ENCODE peak calls at places on chromosomes 5 and 9, in ten cellular contexts. One of them, this sample, is unnamed.

GRCh38 chr9:123338710-123339665 is 17.0 kb upstream of the CRB2 start:
- DNase-seq in AG09319: no peak
- DNase-seq in tibial artery: no peak
- DNase-seq in brain microvascular endothelial cell: peak
- DNase-seq in bronchial epithelial cell: no peak
- DNase-seq in GM23338: no peak
- DNase-seq in BE2C: no peak
- DNase-seq in fibroblast of lung: peak
- DNase-seq in WTC11: no peak
- DNase-seq in mesothelial cell of epicardium: no peak
- DNase-seq in this sample: no peak

GRCh38 chr9:95096807-95097206 is 220.7 kb downstream of the FANCC start:
- DNase-seq in AG09319: no peak
- DNase-seq in tibial artery: no peak
- DNase-seq in brain microvascular endothelial cell: no peak
- DNase-seq in bronchial epithelial cell: no peak
- DNase-seq in GM23338: no peak
- DNase-seq in BE2C: no peak
- DNase-seq in fibroblast of lung: no peak
- DNase-seq in WTC11: no peak
- DNase-seq in mesothelial cell of epicardium: no peak
- DNase-seq in this sample: no peak

GRCh38 chr5:30100929-30101328 is 1092.6 kb upstream of the CDH6 start:
- DNase-seq in AG09319: no peak
- DNase-seq in tibial artery: no peak
- DNase-seq in brain microvascular endothelial cell: peak
- DNase-seq in bronchial epithelial cell: no peak
- DNase-seq in GM23338: peak
- DNase-seq in BE2C: no peak
- DNase-seq in fibroblast of lung: no peak
- DNase-seq in WTC11: no peak
- DNase-seq in mesothelial cell of epicardium: no peak
- DNase-seq in this sample: no peak

GRCh38 chr5:67816456-67816855 is 399.1 kb upstream of the PIK3R1 start:
- DNase-seq in AG09319: no peak
- DNase-seq in tibial artery: no peak
- DNase-seq in brain microvascular endothelial cell: no peak
- DNase-seq in bronchial epithelial cell: no peak
- DNase-seq in GM23338: no peak
- DNase-seq in BE2C: no peak
- DNase-seq in fibroblast of lung: peak
- DNase-seq in WTC11: no peak
- DNase-seq in mesothelial cell of epicardium: no peak
- DNase-seq in this sample: no peak

GRCh38 chr5:10201223-10201868 is 48.3 kb downstream of the ATPSCKMT start:
- DNase-seq in AG09319: no peak
- DNase-seq in tibial artery: no peak
- DNase-seq in brain microvascular endothelial cell: no peak
- DNase-seq in bronchial epithelial cell: no peak
- DNase-seq in GM23338: peak
- DNase-seq in BE2C: no peak
- DNase-seq in fibroblast of lung: no peak
- DNase-seq in WTC11: peak
- DNase-seq in mesothelial cell of epicardium: no peak
- DNase-seq in this sample: peak

GRCh38 chr5:93035194-93035593 is 545.8 kb downstream of the NR2F1-AS1 start:
- DNase-seq in AG09319: no peak
- DNase-seq in tibial artery: no peak
- DNase-seq in brain microvascular endothelial cell: no peak
- DNase-seq in bronchial epithelial cell: no peak
- DNase-seq in GM23338: no peak
- DNase-seq in BE2C: peak
- DNase-seq in fibroblast of lung: peak
- DNase-seq in WTC11: no peak
- DNase-seq in mesothelial cell of epicardium: no peak
- DNase-seq in this sample: peak

GRCh38 chr5:40877371-40877988 is 31.8 kb upstream of the C7 start:
- DNase-seq in AG09319: no peak
- DNase-seq in tibial artery: no peak
- DNase-seq in brain microvascular endothelial cell: no peak
- DNase-seq in bronchial epithelial cell: peak
- DNase-seq in GM23338: no peak
- DNase-seq in BE2C: no peak
- DNase-seq in fibroblast of lung: no peak
- DNase-seq in WTC11: no peak
- DNase-seq in mesothelial cell of epicardium: no peak
- DNase-seq in this sample: no peak

GRCh38 chr5:177479774-177480173 is 6.3 kb upstream of the DBN1 start:
- DNase-seq in AG09319: no peak
- DNase-seq in tibial artery: peak
- DNase-seq in brain microvascular endothelial cell: peak
- DNase-seq in bronchial epithelial cell: no peak
- DNase-seq in GM23338: no peak
- DNase-seq in BE2C: no peak
- DNase-seq in fibroblast of lung: peak
- DNase-seq in WTC11: no peak
- DNase-seq in mesothelial cell of epicardium: no peak
- DNase-seq in this sample: no peak

GRCh38 chr5:172777381-172778222 is 6.6 kb upstream of the DUSP1 start:
- DNase-seq in AG09319: peak
- DNase-seq in tibial artery: peak
- DNase-seq in brain microvascular endothelial cell: peak
- DNase-seq in bronchial epithelial cell: peak
- DNase-seq in GM23338: no peak
- DNase-seq in BE2C: no peak
- DNase-seq in fibroblast of lung: peak
- DNase-seq in WTC11: no peak
- DNase-seq in mesothelial cell of epicardium: no peak
- DNase-seq in this sample: no peak

GRCh38 chr9:33306037-33306436 is 15.7 kb downstream of the NFX1 start:
- DNase-seq in AG09319: no peak
- DNase-seq in tibial artery: no peak
- DNase-seq in brain microvascular endothelial cell: no peak
- DNase-seq in bronchial epithelial cell: no peak
- DNase-seq in GM23338: no peak
- DNase-seq in BE2C: no peak
- DNase-seq in fibroblast of lung: no peak
- DNase-seq in WTC11: no peak
- DNase-seq in mesothelial cell of epicardium: no peak
- DNase-seq in this sample: no peak

GRCh38 chr5:35853652-35854051 is 3.0 kb upstream of the IL7R start:
- DNase-seq in AG09319: no peak
- DNase-seq in tibial artery: no peak
- DNase-seq in brain microvascular endothelial cell: no peak
- DNase-seq in bronchial epithelial cell: no peak
- DNase-seq in GM23338: no peak
- DNase-seq in BE2C: no peak
- DNase-seq in fibroblast of lung: no peak
- DNase-seq in WTC11: no peak
- DNase-seq in mesothelial cell of epicardium: no peak
- DNase-seq in this sample: no peak

GRCh38 chr5:73422164-73422563 is 26.4 kb downstream of the FOXD1 start:
- DNase-seq in AG09319: no peak
- DNase-seq in tibial artery: no peak
- DNase-seq in brain microvascular endothelial cell: no peak
- DNase-seq in bronchial epithelial cell: no peak
- DNase-seq in GM23338: peak
- DNase-seq in BE2C: no peak
- DNase-seq in fibroblast of lung: no peak
- DNase-seq in WTC11: no peak
- DNase-seq in mesothelial cell of epicardium: no peak
- DNase-seq in this sample: no peak
- TF ChIP-seq CTCF in AG09319: no peak
- TF ChIP-seq CTCF in tibial artery: no peak
- TF ChIP-seq CTCF in brain microvascular endothelial cell: peak
- TF ChIP-seq CTCF in bronchial epithelial cell: no peak
- TF ChIP-seq CTCF in GM23338: peak
- TF ChIP-seq CTCF in BE2C: peak
- TF ChIP-seq CTCF in fibroblast of lung: no peak
- TF ChIP-seq CTCF in WTC11: no peak
- TF ChIP-seq CTCF in mesothelial cell of epicardium: no peak
- TF ChIP-seq CTCF in this sample: peak

GRCh38 chr5:66206465-66206864 is 62.4 kb downstream of the SREK1 start:
- DNase-seq in AG09319: no peak
- DNase-seq in tibial artery: no peak
- DNase-seq in brain microvascular endothelial cell: no peak
- DNase-seq in bronchial epithelial cell: no peak
- DNase-seq in GM23338: no peak
- DNase-seq in BE2C: no peak
- DNase-seq in fibroblast of lung: no peak
- DNase-seq in WTC11: no peak
- DNase-seq in mesothelial cell of epicardium: no peak
- DNase-seq in this sample: no peak

GRCh38 chr5:66213533-66213932 is 69.4 kb downstream of the SREK1 start:
- DNase-seq in AG09319: no peak
- DNase-seq in tibial artery: no peak
- DNase-seq in brain microvascular endothelial cell: no peak
- DNase-seq in bronchial epithelial cell: no peak
- DNase-seq in GM23338: no peak
- DNase-seq in BE2C: no peak
- DNase-seq in fibroblast of lung: no peak
- DNase-seq in WTC11: no peak
- DNase-seq in mesothelial cell of epicardium: no peak
- DNase-seq in this sample: no peak

GRCh38 chr5:66209794-66210193 is 65.7 kb downstream of the SREK1 start:
- DNase-seq in AG09319: no peak
- DNase-seq in tibial artery: no peak
- DNase-seq in brain microvascular endothelial cell: no peak
- DNase-seq in bronchial epithelial cell: no peak
- DNase-seq in GM23338: no peak
- DNase-seq in BE2C: no peak
- DNase-seq in fibroblast of lung: peak
- DNase-seq in WTC11: no peak
- DNase-seq in mesothelial cell of epicardium: no peak
- DNase-seq in this sample: no peak

GRCh38 chr5:66207800-66208561 is 63.9 kb downstream of the SREK1 start:
- DNase-seq in AG09319: no peak
- DNase-seq in tibial artery: no peak
- DNase-seq in brain microvascular endothelial cell: no peak
- DNase-seq in bronchial epithelial cell: peak
- DNase-seq in GM23338: no peak
- DNase-seq in BE2C: no peak
- DNase-seq in fibroblast of lung: peak
- DNase-seq in WTC11: no peak
- DNase-seq in mesothelial cell of epicardium: no peak
- DNase-seq in this sample: no peak

GRCh38 chr5:66209350-66209749 is 65.2 kb downstream of the SREK1 start:
- DNase-seq in AG09319: no peak
- DNase-seq in tibial artery: no peak
- DNase-seq in brain microvascular endothelial cell: no peak
- DNase-seq in bronchial epithelial cell: peak
- DNase-seq in GM23338: peak
- DNase-seq in BE2C: no peak
- DNase-seq in fibroblast of lung: peak
- DNase-seq in WTC11: peak
- DNase-seq in mesothelial cell of epicardium: no peak
- DNase-seq in this sample: no peak
- TF ChIP-seq CTCF in AG09319: no peak
- TF ChIP-seq CTCF in tibial artery: no peak
- TF ChIP-seq CTCF in brain microvascular endothelial cell: no peak
- TF ChIP-seq CTCF in bronchial epithelial cell: peak
- TF ChIP-seq CTCF in GM23338: peak
- TF ChIP-seq CTCF in BE2C: no peak
- TF ChIP-seq CTCF in fibroblast of lung: no peak
- TF ChIP-seq CTCF in WTC11: no peak
- TF ChIP-seq CTCF in mesothelial cell of epicardium: no peak
- TF ChIP-seq CTCF in this sample: no peak

DNA sequence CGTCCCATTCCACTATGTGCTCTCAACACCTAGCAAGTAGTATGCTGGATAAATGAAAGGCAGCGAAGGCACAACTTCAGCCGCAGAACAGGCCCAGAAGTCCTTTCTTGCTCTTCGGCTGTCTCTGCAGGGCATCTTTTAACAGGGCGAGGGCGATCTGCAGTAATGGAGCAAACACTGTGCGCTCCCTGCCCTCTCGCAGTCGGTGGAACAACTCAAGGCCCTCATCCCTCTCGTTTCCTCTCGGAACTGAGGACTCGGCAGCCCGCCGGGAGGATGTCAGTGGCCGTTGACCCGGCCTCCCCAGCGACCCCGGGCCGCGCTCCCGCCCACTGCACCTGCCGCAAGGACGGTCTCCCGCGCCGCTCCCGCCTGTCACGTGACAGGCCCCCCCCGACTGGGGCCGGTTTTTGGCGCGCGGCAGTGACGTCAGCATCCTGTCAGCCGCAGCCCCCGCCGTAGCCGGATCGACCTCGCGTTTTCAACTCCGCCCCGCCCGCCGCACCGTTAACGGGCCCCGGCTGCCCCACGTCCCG is 1.1 kb downstream of the ZNF367 start:
- DNase-seq in AG09319: peak
- DNase-seq in tibial artery: peak
- DNase-seq in brain microvascular endothelial cell: peak
- DNase-seq in bronchial epithelial cell: peak
- DNase-seq in GM23338: peak
- DNase-seq in BE2C: peak
- DNase-seq in fibroblast of lung: peak
- DNase-seq in WTC11: peak
- DNase-seq in mesothelial cell of epicardium: peak
- DNase-seq in this sample: peak
- TF ChIP-seq CTCF in AG09319: peak
- TF ChIP-seq CTCF in tibial artery: peak
- TF ChIP-seq CTCF in brain microvascular endothelial cell: peak
- TF ChIP-seq CTCF in bronchial epithelial cell: peak
- TF ChIP-seq CTCF in GM23338: no peak
- TF ChIP-seq CTCF in BE2C: no peak
- TF ChIP-seq CTCF in fibroblast of lung: peak
- TF ChIP-seq CTCF in WTC11: no peak
- TF ChIP-seq CTCF in mesothelial cell of epicardium: no peak
- TF ChIP-seq CTCF in this sample: no peak

GRCh38 chr5:126525630-126526245 is 69.3 kb downstream of the ALDH7A1 start:
- DNase-seq in AG09319: no peak
- DNase-seq in tibial artery: peak
- DNase-seq in brain microvascular endothelial cell: no peak
- DNase-seq in bronchial epithelial cell: peak
- DNase-seq in GM23338: peak
- DNase-seq in BE2C: peak
- DNase-seq in fibroblast of lung: no peak
- DNase-seq in WTC11: peak
- DNase-seq in mesothelial cell of epicardium: no peak
- DNase-seq in this sample: peak

GRCh38 chr5:126523818-126524522 is 71.0 kb downstream of the ALDH7A1 start:
- DNase-seq in AG09319: no peak
- DNase-seq in tibial artery: no peak
- DNase-seq in brain microvascular endothelial cell: no peak
- DNase-seq in bronchial epithelial cell: no peak
- DNase-seq in GM23338: no peak
- DNase-seq in BE2C: no peak
- DNase-seq in fibroblast of lung: no peak
- DNase-seq in WTC11: no peak
- DNase-seq in mesothelial cell of epicardium: no peak
- DNase-seq in this sample: no peak

GRCh38 chr5:126527158-126527557 is 67.9 kb downstream of the ALDH7A1 start:
- DNase-seq in AG09319: no peak
- DNase-seq in tibial artery: no peak
- DNase-seq in brain microvascular endothelial cell: no peak
- DNase-seq in bronchial epithelial cell: no peak
- DNase-seq in GM23338: no peak
- DNase-seq in BE2C: no peak
- DNase-seq in fibroblast of lung: no peak
- DNase-seq in WTC11: no peak
- DNase-seq in mesothelial cell of epicardium: no peak
- DNase-seq in this sample: no peak

GRCh38 chr5:126527892-126528291 is 67.1 kb downstream of the ALDH7A1 start:
- DNase-seq in AG09319: no peak
- DNase-seq in tibial artery: no peak
- DNase-seq in brain microvascular endothelial cell: peak
- DNase-seq in bronchial epithelial cell: peak
- DNase-seq in GM23338: no peak
- DNase-seq in BE2C: no peak
- DNase-seq in fibroblast of lung: peak
- DNase-seq in WTC11: no peak
- DNase-seq in mesothelial cell of epicardium: no peak
- DNase-seq in this sample: no peak

GRCh38 chr5:126526493-126526892 is 68.5 kb downstream of the ALDH7A1 start:
- DNase-seq in AG09319: no peak
- DNase-seq in tibial artery: no peak
- DNase-seq in brain microvascular endothelial cell: no peak
- DNase-seq in bronchial epithelial cell: no peak
- DNase-seq in GM23338: no peak
- DNase-seq in BE2C: no peak
- DNase-seq in fibroblast of lung: no peak
- DNase-seq in WTC11: no peak
- DNase-seq in mesothelial cell of epicardium: no peak
- DNase-seq in this sample: no peak
- TF ChIP-seq CTCF in AG09319: no peak
- TF ChIP-seq CTCF in tibial artery: no peak
- TF ChIP-seq CTCF in brain microvascular endothelial cell: no peak
- TF ChIP-seq CTCF in bronchial epithelial cell: no peak
- TF ChIP-seq CTCF in GM23338: no peak
- TF ChIP-seq CTCF in BE2C: no peak
- TF ChIP-seq CTCF in fibroblast of lung: no peak
- TF ChIP-seq CTCF in WTC11: no peak
- TF ChIP-seq CTCF in mesothelial cell of epicardium: no peak
- TF ChIP-seq CTCF in this sample: no peak